ENCODE peak calls at places on chromosomes 6 and 20, in seven cellular contexts. V is CD4-positive, CD25-positive, alpha-beta regulatory T cell; O is iris pigment epithelial cell; G is neuronal stem cell; S is T-helper 17 cell; Z is activated T-cell treated with anti-CD3 and anti-CD28 coated beads for 1 hour; L is GM03348. C is an unnamed sample.

GRCh38 chr20:460707-461106 is 1.6 kb downstream of the TBC1D20 start:
- DNase-seq in V (no peak), Z (no peak), S (no peak), L (peak), O (no peak), G (no peak), C (no peak)

GRCh38 chr20:57211949-57212889 is 54.2 kb downstream of the BMP7 start:
- DNase-seq in L (peak), V (no peak), O (peak), Z (no peak), S (no peak), G (peak), C (no peak)

GRCh38 chr6:39280247-39280731 is 33.9 kb downstream of the KCNK17 start:
- DNase-seq in V (no peak), S (no peak), G (no peak), L (peak), O (no peak), Z (no peak), C (no peak)

GRCh38 chr6:41122373-41122772 is 31.8 kb downstream of the TREML1 start:
- DNase-seq in O (peak), G (no peak), L (no peak), Z (no peak), S (no peak), V (no peak), C (no peak)

GRCh38 chr20:63501818-63502670 is 3.2 kb upstream of the EEF1A2 start:
- DNase-seq in L (no peak), V (no peak), G (no peak), Z (no peak), O (no peak), S (no peak), C (no peak)

GRCh38 chr20:38806855-38807655 is 1.6 kb downstream of the PPP1R16B start:
- DNase-seq in V (peak), S (peak), L (peak), G (no peak), Z (peak), O (no peak), C (peak)

GRCh38 chr6:13766201-13766634 is 48.1 kb downstream of the MCUR1 start:
- DNase-seq in O (peak), Z (no peak), S (no peak), G (no peak), V (no peak), L (peak), C (no peak)

GRCh38 chr6:79841577-79842381 is 105.6 kb downstream of the ELOVL4 start:
- DNase-seq in V (no peak), L (no peak), O (peak), Z (no peak), S (no peak), G (no peak), C (no peak)

GRCh38 chr6:145789443-145789842 is 25.2 kb downstream of the FBXO30 start:
- DNase-seq in S (no peak), V (no peak), Z (no peak), L (peak), O (peak), G (no peak), C (no peak)

GRCh38 chr6:138521800-138522199 is 22.5 kb upstream of the NHSL1 start:
- DNase-seq in G (no peak), Z (no peak), V (no peak), O (no peak), L (no peak), S (no peak), C (no peak)

GRCh38 chr20:32387262-32387661 is 29.1 kb downstream of the ASXL1 start:
- DNase-seq in O (peak), V (peak), G (no peak), L (no peak), Z (no peak), S (no peak), C (peak)

C was measured in GM10248.